ENCODE peak calls at places on chromosomes 1 and 21, in seven cellular contexts. One of them, this sample, is unnamed.

GRCh38 chr21:30480145-30480544 is at the start of gene KRTAP19-1:
- DNase-seq in tibial nerve: no peak
- DNase-seq in fibroblast of the aortic adventitia: no peak
- DNase-seq in fibroblast of mammary gland: no peak
- DNase-seq in hepatocyte: no peak
- DNase-seq in GM06990: no peak
- DNase-seq in HFF-Myc: no peak
- DNase-seq in this sample: no peak

GRCh38 chr1:20373286-20373685 is 82.6 kb downstream of the VWA5B1 start:
- DNase-seq in tibial nerve: no peak
- DNase-seq in fibroblast of the aortic adventitia: no peak
- DNase-seq in fibroblast of mammary gland: no peak
- DNase-seq in hepatocyte: no peak
- DNase-seq in GM06990: no peak
- DNase-seq in HFF-Myc: no peak
- DNase-seq in this sample: no peak

GRCh38 chr1:174222166-174222949 is 63.0 kb downstream of the RABGAP1L start:
- DNase-seq in tibial nerve: no peak
- DNase-seq in fibroblast of the aortic adventitia: peak
- DNase-seq in fibroblast of mammary gland: peak
- DNase-seq in hepatocyte: no peak
- DNase-seq in GM06990: no peak
- DNase-seq in HFF-Myc: no peak
- DNase-seq in this sample: peak

GRCh38 chr1:41847011-41847410 is 71.7 kb downstream of the HIVEP3 start:
- DNase-seq in tibial nerve: no peak
- DNase-seq in fibroblast of the aortic adventitia: no peak
- DNase-seq in fibroblast of mammary gland: no peak
- DNase-seq in hepatocyte: no peak
- DNase-seq in GM06990: no peak
- DNase-seq in HFF-Myc: no peak
- DNase-seq in this sample: no peak

GRCh38 chr1:200474633-200475032 is 64.8 kb upstream of the ZNF281 start:
- DNase-seq in tibial nerve: no peak
- DNase-seq in fibroblast of the aortic adventitia: no peak
- DNase-seq in fibroblast of mammary gland: no peak
- DNase-seq in hepatocyte: no peak
- DNase-seq in GM06990: no peak
- DNase-seq in HFF-Myc: no peak
- DNase-seq in this sample: no peak

GRCh38 chr1:33634806-33635205 is 162.4 kb downstream of the ZSCAN20 start:
- DNase-seq in tibial nerve: peak
- DNase-seq in fibroblast of the aortic adventitia: peak
- DNase-seq in fibroblast of mammary gland: peak
- DNase-seq in hepatocyte: peak
- DNase-seq in GM06990: no peak
- DNase-seq in HFF-Myc: no peak
- DNase-seq in this sample: peak

GRCh38 chr1:101902199-101902598 is 94.5 kb downstream of the OLFM3 start:
- DNase-seq in tibial nerve: no peak
- DNase-seq in fibroblast of the aortic adventitia: no peak
- DNase-seq in fibroblast of mammary gland: no peak
- DNase-seq in hepatocyte: no peak
- DNase-seq in GM06990: no peak
- DNase-seq in HFF-Myc: no peak
- DNase-seq in this sample: no peak

GRCh38 chr1:31434101-31434871 is 21.3 kb downstream of the SERINC2 start:
- DNase-seq in tibial nerve: no peak
- DNase-seq in fibroblast of the aortic adventitia: no peak
- DNase-seq in fibroblast of mammary gland: no peak
- DNase-seq in hepatocyte: no peak
- DNase-seq in GM06990: no peak
- DNase-seq in HFF-Myc: no peak
- DNase-seq in this sample: no peak

GRCh38 chr1:231557898-231558710 is 29.6 kb downstream of the TSNAX start:
- DNase-seq in tibial nerve: no peak
- DNase-seq in fibroblast of the aortic adventitia: peak
- DNase-seq in fibroblast of mammary gland: peak
- DNase-seq in hepatocyte: no peak
- DNase-seq in GM06990: no peak
- DNase-seq in HFF-Myc: no peak
- DNase-seq in this sample: no peak

GRCh38 chr21:33775100-33775828 is 133.0 kb downstream of the ITSN1 start:
- DNase-seq in tibial nerve: no peak
- DNase-seq in fibroblast of the aortic adventitia: no peak
- DNase-seq in fibroblast of mammary gland: no peak
- DNase-seq in hepatocyte: no peak
- DNase-seq in GM06990: no peak
- DNase-seq in HFF-Myc: no peak
- DNase-seq in this sample: no peak

GRCh38 chr1:94126651-94127050 is 5.7 kb upstream of the ABCA4 start:
- DNase-seq in tibial nerve: no peak
- DNase-seq in fibroblast of the aortic adventitia: peak
- DNase-seq in fibroblast of mammary gland: no peak
- DNase-seq in hepatocyte: no peak
- DNase-seq in GM06990: no peak
- DNase-seq in HFF-Myc: no peak
- DNase-seq in this sample: no peak

GRCh38 chr1:40273547-40274166 is 15.6 kb downstream of the ZMPSTE24 start:
- DNase-seq in tibial nerve: no peak
- DNase-seq in fibroblast of the aortic adventitia: no peak
- DNase-seq in fibroblast of mammary gland: no peak
- DNase-seq in hepatocyte: no peak
- DNase-seq in GM06990: no peak
- DNase-seq in HFF-Myc: no peak
- DNase-seq in this sample: no peak

GRCh38 chr1:77014396-77014795 is 147.1 kb downstream of the ST6GALNAC5 start:
- DNase-seq in tibial nerve: no peak
- DNase-seq in fibroblast of the aortic adventitia: no peak
- DNase-seq in fibroblast of mammary gland: peak
- DNase-seq in hepatocyte: no peak
- DNase-seq in GM06990: no peak
- DNase-seq in HFF-Myc: no peak
- DNase-seq in this sample: peak

GRCh38 chr1:101139130-101139529 is 97.7 kb upstream of the S1PR1 start:
- DNase-seq in tibial nerve: no peak
- DNase-seq in fibroblast of the aortic adventitia: no peak
- DNase-seq in fibroblast of mammary gland: no peak
- DNase-seq in hepatocyte: no peak
- DNase-seq in GM06990: no peak
- DNase-seq in HFF-Myc: no peak
- DNase-seq in this sample: no peak

GRCh38 chr1:152735648-152736047 is 22.2 kb upstream of the KPRP start:
- DNase-seq in tibial nerve: no peak
- DNase-seq in fibroblast of the aortic adventitia: no peak
- DNase-seq in fibroblast of mammary gland: no peak
- DNase-seq in hepatocyte: no peak
- DNase-seq in GM06990: no peak
- DNase-seq in HFF-Myc: no peak
- DNase-seq in this sample: no peak

GRCh38 chr1:37763791-37764741 is 854 bp downstream of the EPHA10 start:
- DNase-seq in tibial nerve: no peak
- DNase-seq in fibroblast of the aortic adventitia: peak
- DNase-seq in fibroblast of mammary gland: peak
- DNase-seq in hepatocyte: peak
- DNase-seq in GM06990: no peak
- DNase-seq in HFF-Myc: peak
- DNase-seq in this sample: peak

GRCh38 chr21:44995257-44995941 is 55.6 kb downstream of the SLX9 start:
- DNase-seq in tibial nerve: no peak
- DNase-seq in fibroblast of the aortic adventitia: no peak
- DNase-seq in fibroblast of mammary gland: no peak
- DNase-seq in hepatocyte: no peak
- DNase-seq in GM06990: no peak
- DNase-seq in HFF-Myc: no peak
- DNase-seq in this sample: no peak

GRCh38 chr1:229252228-229252984 is 18.5 kb upstream of the RAB4A start:
- DNase-seq in tibial nerve: no peak
- DNase-seq in fibroblast of the aortic adventitia: no peak
- DNase-seq in fibroblast of mammary gland: no peak
- DNase-seq in hepatocyte: no peak
- DNase-seq in GM06990: no peak
- DNase-seq in HFF-Myc: no peak
- DNase-seq in this sample: no peak

GRCh38 chr1:112026018-112026417 is 36.5 kb upstream of the KCND3 start:
- DNase-seq in tibial nerve: no peak
- DNase-seq in fibroblast of the aortic adventitia: no peak
- DNase-seq in fibroblast of mammary gland: peak
- DNase-seq in hepatocyte: no peak
- DNase-seq in GM06990: no peak
- DNase-seq in HFF-Myc: no peak
- DNase-seq in this sample: no peak

GRCh38 chr1:205680073-205680851 is at the start of gene SLC45A3:
- DNase-seq in tibial nerve: no peak
- DNase-seq in fibroblast of the aortic adventitia: no peak
- DNase-seq in fibroblast of mammary gland: no peak
- DNase-seq in hepatocyte: peak
- DNase-seq in GM06990: no peak
- DNase-seq in HFF-Myc: no peak
- DNase-seq in this sample: no peak

GRCh38 chr1:111406325-111406768 is 21.2 kb downstream of the OVGP1 start:
- DNase-seq in tibial nerve: no peak
- DNase-seq in fibroblast of the aortic adventitia: peak
- DNase-seq in fibroblast of mammary gland: peak
- DNase-seq in hepatocyte: peak
- DNase-seq in GM06990: peak
- DNase-seq in HFF-Myc: no peak
- DNase-seq in this sample: peak

DNA sequence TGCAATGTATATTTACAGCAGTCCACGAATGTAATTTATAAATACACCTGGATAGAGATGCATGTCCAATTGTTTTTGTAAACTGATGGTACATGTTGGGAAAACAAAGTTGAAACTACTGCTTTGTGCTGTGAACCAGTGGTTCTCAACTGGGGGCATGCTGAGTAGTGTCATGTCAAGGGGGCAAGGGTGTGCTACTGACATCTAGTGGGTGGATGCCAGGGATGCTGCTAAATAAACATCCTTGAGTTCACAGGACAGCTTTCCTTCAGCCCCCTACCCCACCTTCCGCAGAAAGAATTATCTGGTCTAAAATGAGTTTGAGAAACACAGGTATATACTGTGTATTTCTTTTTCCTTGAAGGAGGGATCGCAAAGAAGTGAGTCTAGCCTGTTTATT is 95.9 kb downstream of the RASAL2 start:
- DNase-seq in tibial nerve: peak
- DNase-seq in fibroblast of the aortic adventitia: peak
- DNase-seq in fibroblast of mammary gland: peak
- DNase-seq in hepatocyte: peak
- DNase-seq in GM06990: peak
- DNase-seq in HFF-Myc: peak
- DNase-seq in this sample: peak
- TF ChIP-seq CTCF in tibial nerve: no peak
- TF ChIP-seq CTCF in fibroblast of the aortic adventitia: peak
- TF ChIP-seq CTCF in fibroblast of mammary gland: peak
- TF ChIP-seq CTCF in hepatocyte: peak
- TF ChIP-seq CTCF in GM06990: peak
- TF ChIP-seq CTCF in HFF-Myc: peak
- TF ChIP-seq CTCF in this sample: peak

DNA sequence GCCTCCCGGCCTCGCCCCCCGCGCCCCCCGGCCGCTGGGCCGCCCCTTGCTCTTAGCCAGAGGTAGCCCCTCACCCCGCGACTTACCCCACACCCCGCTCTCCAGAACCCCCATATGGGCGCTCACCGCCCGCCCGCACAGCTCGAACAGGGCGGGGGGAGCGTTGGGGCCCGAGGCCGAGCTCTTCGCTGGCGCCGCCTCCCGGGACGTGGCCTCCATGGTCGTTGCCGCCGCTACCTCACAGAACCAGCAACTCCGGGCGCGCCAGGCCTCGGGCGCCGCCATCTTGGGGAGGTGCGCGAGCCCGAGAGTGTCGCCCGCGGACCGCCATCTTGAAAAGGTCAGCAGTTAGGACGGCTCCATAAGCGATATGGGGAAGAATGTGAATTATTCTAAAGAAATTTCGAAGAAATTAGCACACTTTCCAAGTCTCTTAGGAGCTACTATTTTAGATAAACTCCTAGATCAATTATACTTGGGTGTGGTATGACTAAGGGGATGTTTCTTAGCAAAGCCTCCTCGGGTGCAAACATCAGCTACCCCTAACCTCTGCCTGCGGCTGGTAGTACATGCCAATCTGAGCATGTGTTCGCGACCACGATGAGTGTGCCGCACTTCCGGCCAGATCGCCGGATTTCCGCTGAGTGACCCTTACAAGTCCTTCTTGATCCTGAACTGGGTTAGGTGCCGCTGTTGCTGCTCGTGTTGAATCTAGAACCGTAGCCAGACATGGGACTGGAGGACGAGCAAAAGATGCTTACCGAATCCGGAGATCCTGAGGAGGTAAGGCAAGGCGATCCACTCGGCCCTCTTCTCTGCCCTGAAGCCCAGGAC is at the start of the genes LRRC41 and UQCRH:
- DNase-seq in tibial nerve: peak
- DNase-seq in fibroblast of the aortic adventitia: peak
- DNase-seq in fibroblast of mammary gland: peak
- DNase-seq in hepatocyte: peak
- DNase-seq in GM06990: peak
- DNase-seq in HFF-Myc: peak
- DNase-seq in this sample: peak
- TF ChIP-seq CTCF in tibial nerve: peak
- TF ChIP-seq CTCF in fibroblast of the aortic adventitia: no peak
- TF ChIP-seq CTCF in fibroblast of mammary gland: no peak
- TF ChIP-seq CTCF in hepatocyte: no peak
- TF ChIP-seq CTCF in GM06990: peak
- TF ChIP-seq CTCF in HFF-Myc: no peak
- TF ChIP-seq CTCF in this sample: no peak

DNA sequence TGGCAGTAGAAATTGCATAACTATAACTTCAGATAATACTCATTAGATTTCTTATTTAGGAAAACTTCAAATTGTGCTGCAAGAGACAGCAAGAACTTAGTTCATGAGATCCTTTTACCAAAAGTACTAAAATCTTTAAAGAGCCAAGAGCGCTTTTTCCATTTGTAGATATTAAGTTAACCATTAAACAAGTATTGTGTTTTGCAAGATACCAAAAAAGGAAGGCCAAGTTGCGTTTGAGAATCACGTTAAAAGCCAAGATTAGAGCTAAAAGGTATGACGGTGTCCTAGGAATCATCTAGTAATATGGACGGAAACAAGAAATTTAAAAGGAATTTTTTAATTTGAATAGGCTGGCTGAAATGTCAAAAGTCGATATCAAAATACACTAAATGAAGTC is 361.3 kb upstream of the LYPLAL1 start:
- DNase-seq in tibial nerve: no peak
- DNase-seq in fibroblast of the aortic adventitia: no peak
- DNase-seq in fibroblast of mammary gland: no peak
- DNase-seq in hepatocyte: no peak
- DNase-seq in GM06990: no peak
- DNase-seq in HFF-Myc: no peak
- DNase-seq in this sample: no peak
- TF ChIP-seq CTCF in tibial nerve: no peak
- TF ChIP-seq CTCF in fibroblast of the aortic adventitia: no peak
- TF ChIP-seq CTCF in fibroblast of mammary gland: no peak
- TF ChIP-seq CTCF in hepatocyte: no peak
- TF ChIP-seq CTCF in GM06990: no peak
- TF ChIP-seq CTCF in HFF-Myc: no peak
- TF ChIP-seq CTCF in this sample: no peak

DNA sequence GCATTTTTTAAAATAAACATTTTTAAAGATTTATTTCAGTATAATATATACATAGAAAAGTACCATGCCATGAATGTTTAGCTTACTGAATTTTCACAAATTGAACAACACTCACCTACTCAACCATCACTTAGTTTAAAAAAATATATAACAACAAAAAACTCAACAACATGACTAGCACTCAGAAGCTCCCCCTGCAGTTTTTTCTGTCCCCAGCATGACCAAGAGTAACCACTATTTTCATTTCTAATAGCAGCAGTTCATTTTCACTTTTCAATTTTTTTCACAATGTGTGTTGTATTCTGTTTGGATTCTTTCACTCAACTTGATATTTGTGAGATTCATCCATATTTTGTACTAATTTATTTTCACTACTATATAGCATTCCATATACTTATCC is 162.3 kb upstream of the POGK start:
- DNase-seq in tibial nerve: no peak
- DNase-seq in fibroblast of the aortic adventitia: no peak
- DNase-seq in fibroblast of mammary gland: no peak
- DNase-seq in hepatocyte: no peak
- DNase-seq in GM06990: no peak
- DNase-seq in HFF-Myc: no peak
- DNase-seq in this sample: no peak
- TF ChIP-seq CTCF in tibial nerve: no peak
- TF ChIP-seq CTCF in fibroblast of the aortic adventitia: no peak
- TF ChIP-seq CTCF in fibroblast of mammary gland: no peak
- TF ChIP-seq CTCF in hepatocyte: no peak
- TF ChIP-seq CTCF in GM06990: peak
- TF ChIP-seq CTCF in HFF-Myc: no peak
- TF ChIP-seq CTCF in this sample: no peak